ENCODE peak calls at places on chromosomes 12 and 14, in six cellular contexts. One of them, this sample, is unnamed.

GRCh38 chr14:44803239-44803905 is 158.4 kb downstream of the KLHL28 start:
- DNase-seq in A172: peak
- DNase-seq in activated effector memory CD4-positive, alpha-beta T cell treated with anti-CD3 and anti-CD28 coated beads, Interleukin-2, amount 50 U/mL, for 16 hours: no peak
- DNase-seq in T-helper 9 cell: no peak
- DNase-seq in T-cell: no peak
- DNase-seq in Right ventricle myocardium superior: no peak
- DNase-seq in this sample: no peak

GRCh38 chr12:26721800-26722199 is 111.2 kb downstream of the ITPR2 start:
- DNase-seq in T-cell: no peak
- DNase-seq in A172: no peak
- DNase-seq in activated effector memory CD4-positive, alpha-beta T cell treated with anti-CD3 and anti-CD28 coated beads, Interleukin-2, amount 50 U/mL, for 16 hours: no peak
- DNase-seq in Right ventricle myocardium superior: no peak
- DNase-seq in T-helper 9 cell: no peak
- DNase-seq in this sample: no peak

GRCh38 chr12:109736552-109737108 is 23.0 kb downstream of the FAM222A start:
- DNase-seq in A172: peak
- DNase-seq in activated effector memory CD4-positive, alpha-beta T cell treated with anti-CD3 and anti-CD28 coated beads, Interleukin-2, amount 50 U/mL, for 16 hours: peak
- DNase-seq in T-helper 9 cell: no peak
- DNase-seq in Right ventricle myocardium superior: peak
- DNase-seq in T-cell: no peak
- DNase-seq in this sample: peak

GRCh38 chr12:90015228-90015627 is 306.6 kb upstream of the ATP2B1 start:
- DNase-seq in A172: peak
- DNase-seq in T-helper 9 cell: no peak
- DNase-seq in activated effector memory CD4-positive, alpha-beta T cell treated with anti-CD3 and anti-CD28 coated beads, Interleukin-2, amount 50 U/mL, for 16 hours: no peak
- DNase-seq in Right ventricle myocardium superior: no peak
- DNase-seq in T-cell: no peak
- DNase-seq in this sample: no peak

GRCh38 chr12:89117448-89118034 is 234.8 kb downstream of the DUSP6 start:
- DNase-seq in activated effector memory CD4-positive, alpha-beta T cell treated with anti-CD3 and anti-CD28 coated beads, Interleukin-2, amount 50 U/mL, for 16 hours: no peak
- DNase-seq in A172: peak
- DNase-seq in T-cell: no peak
- DNase-seq in Right ventricle myocardium superior: no peak
- DNase-seq in T-helper 9 cell: no peak
- DNase-seq in this sample: no peak

GRCh38 chr12:53476769-53477209 is 22.5 kb downstream of the MAP3K12 start:
- DNase-seq in activated effector memory CD4-positive, alpha-beta T cell treated with anti-CD3 and anti-CD28 coated beads, Interleukin-2, amount 50 U/mL, for 16 hours: no peak
- DNase-seq in Right ventricle myocardium superior: no peak
- DNase-seq in T-cell: no peak
- DNase-seq in T-helper 9 cell: no peak
- DNase-seq in A172: no peak
- DNase-seq in this sample: no peak

GRCh38 chr12:6460751-6461371 is 9.0 kb downstream of the TAPBPL start:
- DNase-seq in Right ventricle myocardium superior: no peak
- DNase-seq in A172: no peak
- DNase-seq in T-helper 9 cell: no peak
- DNase-seq in activated effector memory CD4-positive, alpha-beta T cell treated with anti-CD3 and anti-CD28 coated beads, Interleukin-2, amount 50 U/mL, for 16 hours: peak
- DNase-seq in T-cell: no peak
- DNase-seq in this sample: no peak

GRCh38 chr12:123900898-123901376 is 71.7 kb downstream of the CCDC92 start:
- DNase-seq in activated effector memory CD4-positive, alpha-beta T cell treated with anti-CD3 and anti-CD28 coated beads, Interleukin-2, amount 50 U/mL, for 16 hours: no peak
- DNase-seq in T-helper 9 cell: no peak
- DNase-seq in T-cell: peak
- DNase-seq in Right ventricle myocardium superior: no peak
- DNase-seq in A172: no peak
- DNase-seq in this sample: no peak

GRCh38 chr12:87425942-87426554 is 603.2 kb downstream of the C12orf50 start:
- DNase-seq in A172: peak
- DNase-seq in T-helper 9 cell: no peak
- DNase-seq in activated effector memory CD4-positive, alpha-beta T cell treated with anti-CD3 and anti-CD28 coated beads, Interleukin-2, amount 50 U/mL, for 16 hours: no peak
- DNase-seq in T-cell: no peak
- DNase-seq in Right ventricle myocardium superior: no peak
- DNase-seq in this sample: no peak

GRCh38 chr12:122040579-122041386 is 19.1 kb downstream of the BCL7A start:
- DNase-seq in T-helper 9 cell: no peak
- DNase-seq in A172: no peak
- DNase-seq in activated effector memory CD4-positive, alpha-beta T cell treated with anti-CD3 and anti-CD28 coated beads, Interleukin-2, amount 50 U/mL, for 16 hours: no peak
- DNase-seq in T-cell: no peak
- DNase-seq in Right ventricle myocardium superior: no peak
- DNase-seq in this sample: no peak

GRCh38 chr14:68396411-68396930 is 396.4 kb downstream of the ZFP36L1 start:
- DNase-seq in T-helper 9 cell: no peak
- DNase-seq in activated effector memory CD4-positive, alpha-beta T cell treated with anti-CD3 and anti-CD28 coated beads, Interleukin-2, amount 50 U/mL, for 16 hours: no peak
- DNase-seq in Right ventricle myocardium superior: no peak
- DNase-seq in A172: no peak
- DNase-seq in T-cell: no peak
- DNase-seq in this sample: no peak

GRCh38 chr14:57982802-57983201 is 116.9 kb upstream of the SLC35F4 start:
- DNase-seq in Right ventricle myocardium superior: no peak
- DNase-seq in activated effector memory CD4-positive, alpha-beta T cell treated with anti-CD3 and anti-CD28 coated beads, Interleukin-2, amount 50 U/mL, for 16 hours: no peak
- DNase-seq in T-cell: no peak
- DNase-seq in T-helper 9 cell: no peak
- DNase-seq in A172: no peak
- DNase-seq in this sample: no peak

GRCh38 chr12:114655934-114656697 is 27.9 kb downstream of the TBX3 start:
- DNase-seq in activated effector memory CD4-positive, alpha-beta T cell treated with anti-CD3 and anti-CD28 coated beads, Interleukin-2, amount 50 U/mL, for 16 hours: no peak
- DNase-seq in T-helper 9 cell: no peak
- DNase-seq in Right ventricle myocardium superior: no peak
- DNase-seq in A172: peak
- DNase-seq in T-cell: no peak
- DNase-seq in this sample: no peak

GRCh38 chr14:105080161-105080560 is 14.9 kb upstream of the GPR132 start:
- DNase-seq in activated effector memory CD4-positive, alpha-beta T cell treated with anti-CD3 and anti-CD28 coated beads, Interleukin-2, amount 50 U/mL, for 16 hours: no peak
- DNase-seq in A172: no peak
- DNase-seq in T-helper 9 cell: no peak
- DNase-seq in Right ventricle myocardium superior: no peak
- DNase-seq in T-cell: no peak
- DNase-seq in this sample: no peak

GRCh38 chr12:95440401-95440800 is 33.6 kb upstream of the METAP2 start:
- DNase-seq in A172: peak
- DNase-seq in activated effector memory CD4-positive, alpha-beta T cell treated with anti-CD3 and anti-CD28 coated beads, Interleukin-2, amount 50 U/mL, for 16 hours: no peak
- DNase-seq in Right ventricle myocardium superior: no peak
- DNase-seq in T-helper 9 cell: no peak
- DNase-seq in T-cell: no peak
- DNase-seq in this sample: no peak

GRCh38 chr12:82757059-82757458 is 70.4 kb downstream of the TMTC2 start:
- DNase-seq in activated effector memory CD4-positive, alpha-beta T cell treated with anti-CD3 and anti-CD28 coated beads, Interleukin-2, amount 50 U/mL, for 16 hours: no peak
- DNase-seq in T-cell: no peak
- DNase-seq in Right ventricle myocardium superior: no peak
- DNase-seq in A172: no peak
- DNase-seq in T-helper 9 cell: no peak
- DNase-seq in this sample: no peak

GRCh38 chr12:79367016-79367575 is 323.7 kb downstream of the PAWR start:
- DNase-seq in Right ventricle myocardium superior: no peak
- DNase-seq in activated effector memory CD4-positive, alpha-beta T cell treated with anti-CD3 and anti-CD28 coated beads, Interleukin-2, amount 50 U/mL, for 16 hours: no peak
- DNase-seq in T-helper 9 cell: no peak
- DNase-seq in T-cell: no peak
- DNase-seq in A172: no peak
- DNase-seq in this sample: no peak

GRCh38 chr12:101044512-101045074 is 165.4 kb downstream of the SLC5A8 start:
- DNase-seq in A172: no peak
- DNase-seq in T-cell: no peak
- DNase-seq in T-helper 9 cell: no peak
- DNase-seq in Right ventricle myocardium superior: no peak
- DNase-seq in activated effector memory CD4-positive, alpha-beta T cell treated with anti-CD3 and anti-CD28 coated beads, Interleukin-2, amount 50 U/mL, for 16 hours: no peak
- DNase-seq in this sample: no peak

GRCh38 chr14:52188381-52188780 is 79.1 kb upstream of the PTGDR start:
- DNase-seq in Right ventricle myocardium superior: no peak
- DNase-seq in T-helper 9 cell: no peak
- DNase-seq in activated effector memory CD4-positive, alpha-beta T cell treated with anti-CD3 and anti-CD28 coated beads, Interleukin-2, amount 50 U/mL, for 16 hours: no peak
- DNase-seq in A172: no peak
- DNase-seq in T-cell: no peak
- DNase-seq in this sample: no peak